ENCODE peak calls at places on chromosome 14, in six cellular contexts. L is A549, V is K562, R is endothelial cell of umbilical vein, C is GM12878, O is HepG2. G is an unnamed sample.

GRCh38 chr14:50040401-50040775 is 76.0 kb downstream of the VCPKMT start:
- DNase-seq in V (no peak), C (no peak), R (peak; percentile 78), O (peak; percentile 39), L (peak; percentile 64), G (peak; percentile 81)

GRCh38 chr14:55929136-55929535 is 189.1 kb upstream of the PELI2 start:
- DNase-seq in L (no peak), V (no peak), R (no peak), O (no peak), C (no peak), G (no peak)

GRCh38 chr14:100117647-100118376 is 41.6 kb downstream of the DEGS2 start:
- DNase-seq in V (no peak), L (no peak), O (no peak), R (no peak), C (no peak), G (no peak)

GRCh38 chr14:40599726-40600125 is 1007.0 kb upstream of the LRFN5 start:
- DNase-seq in L (no peak), O (no peak), R (no peak), C (no peak), V (no peak), G (no peak)

GRCh38 chr14:35403085-35403396 is 1.5 kb downstream of the NFKBIA start:
- DNase-seq in R (peak; percentile 31), L (no peak), C (no peak), V (no peak), O (no peak), G (no peak)

GRCh38 chr14:99966912-99967311 is 98.3 kb upstream of the EVL start:
- DNase-seq in O (no peak), R (no peak), L (no peak), C (no peak), V (no peak), G (no peak)

GRCh38 chr14:34324363-34324795 is 137.7 kb downstream of the SPTSSA start:
- DNase-seq in R (peak; percentile 37), L (peak; percentile 40), C (no peak), V (peak; percentile 30), O (peak; percentile 71), G (peak; percentile 61)

GRCh38 chr14:36818794-36819384 is 157.2 kb downstream of the PAX9 start:
- DNase-seq in C (no peak), O (no peak), V (peak; percentile 6), L (no peak), R (no peak), G (peak; percentile 4)

GRCh38 chr14:102155150-102155549 is 15.5 kb downstream of the WDR20 start:
- DNase-seq in V (no peak), C (no peak), L (no peak), R (no peak), O (peak; percentile 11), G (no peak)

GRCh38 chr14:95331708-95332408 is 12.2 kb upstream of the CLMN start:
- DNase-seq in C (no peak), R (no peak), L (no peak), O (no peak), V (no peak), G (no peak)

GRCh38 chr14:73743431-73743931 is 29.3 kb upstream of the PNMA1 start:
- DNase-seq in V (no peak), C (no peak), R (peak; percentile 67), L (no peak), O (no peak), G (peak; percentile 95)

GRCh38 chr14:69495341-69495921 is 10.9 kb downstream of the PLEKHD1 start:
- DNase-seq in V (no peak), C (no peak), L (no peak), R (no peak), O (no peak), G (no peak)

GRCh38 chr14:36515105-36515593 is 4.9 kb downstream of the NKX2-1 start:
- DNase-seq in C (no peak), V (no peak), R (no peak), O (no peak), L (no peak), G (no peak)

GRCh38 chr14:38209572-38210159 is 2.0 kb downstream of the SSTR1 start:
- DNase-seq in C (no peak), V (no peak), R (peak; percentile 29), O (no peak), L (no peak), G (no peak)

GRCh38 chr14:61101803-61102548 is 120.9 kb downstream of the SLC38A6 start:
- DNase-seq in O (no peak), V (no peak), L (no peak), R (peak; percentile 93), C (no peak), G (peak; percentile 77)

GRCh38 chr14:102330806-102331205 is 11.3 kb downstream of the ZNF839 start:
- DNase-seq in C (no peak), L (no peak), O (no peak), R (no peak), V (no peak), G (no peak)

GRCh38 chr14:63438065-63438757 is 105.0 kb downstream of the PPP2R5E start:
- DNase-seq in R (peak; percentile 94), L (peak; percentile 26), O (peak; percentile 9), C (no peak), V (peak; percentile 32), G (peak; percentile 15)

GRCh38 chr14:63603749-63604277 is 37.9 kb downstream of the WDR89 start:
- DNase-seq in L (no peak), R (no peak), O (no peak), V (no peak), C (no peak), G (no peak)

GRCh38 chr14:57066887-57067513 is 201.7 kb downstream of the EXOC5 start:
- DNase-seq in R (peak; percentile 37), L (peak; percentile 13), O (peak; percentile 16), C (no peak), V (peak; percentile 35), G (peak; percentile 47)

GRCh38 chr14:67240168-67240932 is 885 bp upstream of the PALS1 start:
- DNase-seq in R (no peak), L (peak; percentile 39), O (peak; percentile 15), V (no peak), C (no peak), G (peak; percentile 50)

GRCh38 chr14:67239582-67239981 is 1.7 kb upstream of the PALS1 start:
- DNase-seq in V (no peak), O (no peak), L (no peak), C (no peak), R (no peak), G (no peak)

GRCh38 chr14:67245104-67245503 is 3.9 kb downstream of the PALS1 start:
- DNase-seq in O (no peak), V (no peak), L (no peak), C (no peak), R (no peak), G (no peak)

GRCh38 chr14:67240978-67241415 is 238 bp upstream of the PALS1 start:
- DNase-seq in V (peak; percentile 92), C (peak; percentile 71), R (peak; percentile 99), O (peak; percentile 90), L (peak; percentile 90), G (peak; percentile 97)

DNA sequence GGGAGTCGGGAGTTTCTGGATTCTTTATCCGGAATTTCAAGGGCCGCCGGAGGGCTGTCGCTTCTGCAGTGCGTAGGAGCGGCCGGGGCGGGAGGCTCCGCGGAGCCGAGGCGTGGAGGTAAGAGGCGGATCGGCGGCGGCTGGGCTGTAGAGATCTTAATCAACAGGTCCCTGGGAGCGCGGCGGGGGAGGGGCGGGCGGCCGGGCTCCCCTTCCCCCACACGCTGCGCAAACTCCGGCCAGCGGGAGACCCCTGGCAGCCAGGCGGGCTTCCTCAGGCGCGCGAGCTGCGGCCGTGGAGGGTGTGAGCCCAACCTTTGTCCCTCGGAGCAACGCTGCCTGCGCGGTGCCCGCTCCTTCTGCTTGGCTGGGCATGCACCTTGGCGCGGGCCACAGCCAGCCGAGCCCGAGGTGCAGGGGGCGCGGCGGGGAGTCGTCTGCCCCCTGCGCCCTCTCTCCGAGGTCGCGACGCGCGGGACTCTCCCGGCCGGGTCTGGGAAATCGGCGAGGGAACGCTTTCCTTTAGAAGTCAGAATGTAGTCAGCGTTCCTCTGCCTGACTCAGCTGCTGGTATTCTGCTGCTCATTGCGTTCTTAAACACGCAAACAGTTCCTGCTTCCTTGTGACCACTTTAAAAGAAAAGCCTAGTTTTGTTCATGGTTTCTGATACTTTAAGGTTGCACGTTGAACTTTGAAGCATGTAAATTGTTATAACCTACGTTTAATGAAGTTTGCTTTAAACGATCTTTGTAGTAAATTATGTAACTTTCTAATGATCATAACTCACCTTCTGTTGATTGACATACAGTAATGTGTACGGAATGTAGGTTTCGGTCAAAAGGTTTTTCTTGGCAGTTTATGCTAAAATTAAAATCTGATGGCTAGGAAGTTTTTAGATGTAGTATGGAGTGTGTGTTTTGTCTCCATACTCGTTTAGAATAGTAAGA is at the start of gene PALS1:
- DNase-seq in C (peak; percentile 19), V (peak; percentile 24), O (peak; percentile 62), L (peak; percentile 33), R (peak; percentile 85), G (no peak)
- TF ChIP-seq POLR2A in C (peak; percentile 63), V (peak; percentile 59), O (peak; percentile 70), L (no peak), R (no peak), G (no peak)

GRCh38 chr14:104749958-104750529 is 2.9 kb upstream of the SIVA1 start:
- DNase-seq in V (no peak), C (no peak), L (no peak), R (no peak), O (no peak), G (no peak)
- TF ChIP-seq MYC in V (no peak), C (no peak), L (no peak), R (no peak), O (no peak), G (no peak)

GRCh38 chr14:43792980-43793379 is 714.1 kb downstream of the FSCB start:
- DNase-seq in L (no peak), C (no peak), O (no peak), V (no peak), R (no peak), G (no peak)

GRCh38 chr14:43793579-43793978 is 713.5 kb downstream of the FSCB start:
- DNase-seq in V (no peak), C (no peak), L (no peak), O (peak; percentile 13), R (no peak), G (no peak)

GRCh38 chr14:43790681-43791080 is 716.4 kb downstream of the FSCB start:
- DNase-seq in L (no peak), V (no peak), O (no peak), C (no peak), R (no peak), G (no peak)

GRCh38 chr14:43795600-43796228 is 711.4 kb downstream of the FSCB start:
- DNase-seq in R (no peak), L (no peak), O (peak; percentile 50), C (no peak), V (no peak), G (peak; percentile 12)
- TF ChIP-seq CTCF in R (no peak), L (no peak), O (peak; percentile 69), C (no peak), V (no peak), G (peak; percentile 28)

DNA sequence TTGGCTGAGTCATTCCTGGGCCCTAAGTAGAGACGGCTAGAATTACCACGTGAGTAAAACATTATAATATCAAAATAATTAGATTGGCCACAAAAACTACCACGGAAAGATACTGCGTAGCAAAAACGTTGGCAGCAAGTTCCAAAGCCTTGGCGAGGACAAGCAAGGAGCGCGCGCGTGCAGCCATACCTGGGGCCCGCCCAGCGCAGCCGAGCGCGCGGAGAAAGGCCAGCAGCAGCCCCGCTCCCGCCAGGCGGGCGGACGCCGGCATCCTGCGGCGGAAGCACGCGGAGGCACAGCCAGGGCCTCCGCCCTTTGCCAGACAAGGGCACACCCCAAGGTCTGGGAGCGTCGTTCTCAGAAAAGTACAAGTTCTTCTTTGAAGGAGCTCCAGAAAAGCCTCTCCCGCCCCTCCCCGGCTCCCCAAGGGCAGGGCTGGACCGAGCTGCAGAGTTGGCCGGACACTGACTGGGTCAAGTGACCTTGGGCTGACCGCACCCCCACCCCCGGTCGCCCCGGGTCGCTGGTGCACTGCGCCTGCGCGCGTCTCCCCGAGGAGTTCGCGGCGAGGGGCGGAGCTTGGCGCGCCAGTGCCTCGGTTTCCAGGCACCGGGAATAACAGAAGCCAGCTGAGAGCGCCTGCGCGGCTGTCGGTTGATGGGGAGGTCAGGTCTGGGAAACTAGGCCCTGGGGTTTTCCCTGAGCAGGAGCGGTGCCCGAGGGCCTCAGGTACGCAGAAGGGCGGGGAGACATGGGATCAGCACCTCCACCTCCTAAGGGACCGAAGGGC is at the start of gene ZC2HC1C:
- DNase-seq in C (no peak), V (peak; percentile 93), R (peak; percentile 91), O (peak; percentile 89), L (peak; percentile 84), G (peak; percentile 75)
- TF ChIP-seq POLR2A in C (peak; percentile 69), V (peak; percentile 74), R (peak; percentile 77), O (peak; percentile 85), L (no peak), G (no peak)

G was measured in NB4.